ENCODE peak calls at places on chromosomes 1 and 21, in four cellular contexts. N is activated CD4-positive, alpha-beta T cell treated with anti-CD3 and anti-CD28 coated beads for 24 hours; F is left colon; C is activated naive CD8-positive, alpha-beta T cell treated with anti-CD3 and anti-CD28 coated beads for 36 hours. L is an unnamed sample.

GRCh38 chr1:208093754-208094719 is 150.1 kb downstream of the PLXNA2 start:
- DNase-seq in N (peak; percentile 43), F (peak; percentile 81), C (peak; percentile 61), L (peak; percentile 82)

GRCh38 chr1:68301538-68301937 is 69.2 kb upstream of the WLS start:
- DNase-seq in N (no peak), F (no peak), C (no peak), L (no peak)

GRCh38 chr1:10903421-10903820 is 107.0 kb upstream of the CASZ1 start:
- DNase-seq in N (no peak), F (no peak), C (no peak), L (no peak)

GRCh38 chr1:235415008-235415904 is 48.0 kb downstream of the TBCE start:
- DNase-seq in N (peak; percentile 18), F (peak; percentile 66), C (peak; percentile 47), L (peak; percentile 76)

GRCh38 chr1:219372916-219373615 is 199.4 kb downstream of the LYPLAL1 start:
- DNase-seq in N (no peak), F (no peak), C (no peak), L (no peak)

GRCh38 chr1:20322825-20323612 is 32.3 kb downstream of the VWA5B1 start:
- DNase-seq in N (no peak), F (no peak), C (no peak), L (no peak)

GRCh38 chr1:225949041-225949440 is 8.0 kb upstream of the LEFTY2 start:
- DNase-seq in N (no peak), F (no peak), C (no peak), L (no peak)

GRCh38 chr1:179143332-179143731 is 61.5 kb downstream of the TOR3A start:
- DNase-seq in N (no peak), F (no peak), C (no peak), L (no peak)

GRCh38 chr1:11681071-11681771 is at the start of gene MAD2L2:
- DNase-seq in N (peak; percentile 91), F (peak; percentile 91), C (peak; percentile 94), L (peak; percentile 87)

GRCh38 chr21:36156815-36157670 is at the start of gene DOP1B:
- DNase-seq in N (no peak), F (peak; percentile 76), C (peak; percentile 55), L (peak; percentile 73)

GRCh38 chr1:150302338-150302737 is 8.7 kb downstream of the MRPS21 start:
- DNase-seq in N (no peak), F (no peak), C (no peak), L (no peak)

GRCh38 chr1:112840631-112841624 is 115.1 kb downstream of the SLC16A1 start:
- DNase-seq in N (no peak), F (no peak), C (no peak), L (no peak)

GRCh38 chr1:8365661-8366362 is 47.9 kb downstream of the SLC45A1 start:
- DNase-seq in N (no peak), F (no peak), C (no peak), L (no peak)

GRCh38 chr1:84998642-84999280 is 1.8 kb upstream of the MCOLN2 start:
- DNase-seq in N (no peak), F (peak; percentile 26), C (peak; percentile 65), L (no peak)

GRCh38 chr21:45966995-45967394 is 14.6 kb upstream of the COL6A1 start:
- DNase-seq in N (no peak), F (no peak), C (no peak), L (no peak)

GRCh38 chr1:30373471-30374399 is 349.6 kb downstream of the MATN1 start:
- DNase-seq in N (no peak), F (no peak), C (no peak), L (no peak)

GRCh38 chr1:15944308-15945010 is 31.4 kb downstream of the ZBTB17 start:
- DNase-seq in N (no peak), F (no peak), C (no peak), L (no peak)

GRCh38 chr1:183711691-183712401 is 58.7 kb upstream of the APOBEC4 start:
- DNase-seq in N (no peak), F (no peak), C (no peak), L (no peak)

GRCh38 chr1:7046314-7046713 is 261.1 kb downstream of the CAMTA1 start:
- DNase-seq in N (no peak), F (peak; percentile 8), C (no peak), L (peak; percentile 17)

GRCh38 chr1:94105957-94106529 is 14.9 kb downstream of the ABCA4 start:
- DNase-seq in N (no peak), F (no peak), C (no peak), L (no peak)

GRCh38 chr1:54952950-54953718 is 27.3 kb upstream of the TMEM61 start:
- DNase-seq in N (no peak), F (no peak), C (no peak), L (no peak)

GRCh38 chr1:176338897-176339296 is 124.1 kb upstream of the PAPPA2 start:
- DNase-seq in N (no peak), F (no peak), C (no peak), L (no peak)

GRCh38 chr21:14263879-14264278 is 47.9 kb downstream of the RBM11 start:
- DNase-seq in N (no peak), F (no peak), C (no peak), L (no peak)

GRCh38 chr1:203636306-203636705 is 9.7 kb downstream of the ATP2B4 start:
- DNase-seq in N (no peak), F (no peak), C (no peak), L (no peak)